ENCODE peak calls at places on chromosomes 4 and X, in six cellular contexts. One of them, this sample, is unnamed.

GRCh38 chrX:36898301-36898700 is 109.9 kb upstream of the FAM47C start:
- DNase-seq in CD8-positive, alpha-beta T cell: no peak
- DNase-seq in progenitor cell of endocrine pancreas: no peak
- DNase-seq in right lobe of liver: no peak
- DNase-seq in stimulated activated CD4-positive, alpha-beta T cell treated with anti-CD3 and anti-CD28 coated beads, Interleukin-1b, Interleukin-23, amount 100 ng/mL, for 48 hours: no peak
- DNase-seq in AML-193: no peak
- DNase-seq in this sample: no peak

GRCh38 chr4:13640149-13640671 is 12.7 kb upstream of the BOD1L1 start:
- DNase-seq in CD8-positive, alpha-beta T cell: no peak
- DNase-seq in progenitor cell of endocrine pancreas: no peak
- DNase-seq in right lobe of liver: no peak
- DNase-seq in stimulated activated CD4-positive, alpha-beta T cell treated with anti-CD3 and anti-CD28 coated beads, Interleukin-1b, Interleukin-23, amount 100 ng/mL, for 48 hours: no peak
- DNase-seq in AML-193: no peak
- DNase-seq in this sample: no peak

GRCh38 chr4:6134612-6135220 is 65.6 kb downstream of the JAKMIP1 start:
- DNase-seq in AML-193: no peak
- DNase-seq in CD8-positive, alpha-beta T cell: peak
- DNase-seq in right lobe of liver: no peak
- DNase-seq in stimulated activated CD4-positive, alpha-beta T cell treated with anti-CD3 and anti-CD28 coated beads, Interleukin-1b, Interleukin-23, amount 100 ng/mL, for 48 hours: peak
- DNase-seq in progenitor cell of endocrine pancreas: no peak
- DNase-seq in this sample: no peak

GRCh38 chrX:53930513-53931380 is 113.5 kb downstream of the PHF8 start:
- DNase-seq in right lobe of liver: no peak
- DNase-seq in progenitor cell of endocrine pancreas: no peak
- DNase-seq in stimulated activated CD4-positive, alpha-beta T cell treated with anti-CD3 and anti-CD28 coated beads, Interleukin-1b, Interleukin-23, amount 100 ng/mL, for 48 hours: no peak
- DNase-seq in AML-193: no peak
- DNase-seq in CD8-positive, alpha-beta T cell: no peak
- DNase-seq in this sample: no peak

GRCh38 chr4:101667348-101667747 is 123.2 kb upstream of the BANK1 start:
- DNase-seq in stimulated activated CD4-positive, alpha-beta T cell treated with anti-CD3 and anti-CD28 coated beads, Interleukin-1b, Interleukin-23, amount 100 ng/mL, for 48 hours: no peak
- DNase-seq in CD8-positive, alpha-beta T cell: no peak
- DNase-seq in right lobe of liver: no peak
- DNase-seq in AML-193: no peak
- DNase-seq in progenitor cell of endocrine pancreas: no peak
- DNase-seq in this sample: no peak

GRCh38 chr4:102439835-102440234 is 61.3 kb upstream of the NFKB1 start:
- DNase-seq in right lobe of liver: no peak
- DNase-seq in stimulated activated CD4-positive, alpha-beta T cell treated with anti-CD3 and anti-CD28 coated beads, Interleukin-1b, Interleukin-23, amount 100 ng/mL, for 48 hours: no peak
- DNase-seq in CD8-positive, alpha-beta T cell: no peak
- DNase-seq in AML-193: no peak
- DNase-seq in progenitor cell of endocrine pancreas: no peak
- DNase-seq in this sample: no peak

GRCh38 chr4:46933686-46934085 is 24.6 kb upstream of the COX7B2 start:
- DNase-seq in CD8-positive, alpha-beta T cell: no peak
- DNase-seq in AML-193: no peak
- DNase-seq in right lobe of liver: no peak
- DNase-seq in progenitor cell of endocrine pancreas: no peak
- DNase-seq in stimulated activated CD4-positive, alpha-beta T cell treated with anti-CD3 and anti-CD28 coated beads, Interleukin-1b, Interleukin-23, amount 100 ng/mL, for 48 hours: no peak
- DNase-seq in this sample: no peak

GRCh38 chr4:32119907-32120306 is 1399.7 kb downstream of the PCDH7 start:
- DNase-seq in right lobe of liver: no peak
- DNase-seq in CD8-positive, alpha-beta T cell: no peak
- DNase-seq in stimulated activated CD4-positive, alpha-beta T cell treated with anti-CD3 and anti-CD28 coated beads, Interleukin-1b, Interleukin-23, amount 100 ng/mL, for 48 hours: no peak
- DNase-seq in AML-193: no peak
- DNase-seq in progenitor cell of endocrine pancreas: no peak
- DNase-seq in this sample: no peak

GRCh38 chr4:4397441-4397819 is 10.5 kb downstream of the NSG1 start:
- DNase-seq in CD8-positive, alpha-beta T cell: no peak
- DNase-seq in progenitor cell of endocrine pancreas: no peak
- DNase-seq in right lobe of liver: no peak
- DNase-seq in AML-193: no peak
- DNase-seq in stimulated activated CD4-positive, alpha-beta T cell treated with anti-CD3 and anti-CD28 coated beads, Interleukin-1b, Interleukin-23, amount 100 ng/mL, for 48 hours: no peak
- DNase-seq in this sample: no peak

GRCh38 chrX:115531818-115532403 is 29.1 kb upstream of the PLS3 start:
- DNase-seq in progenitor cell of endocrine pancreas: no peak
- DNase-seq in AML-193: no peak
- DNase-seq in right lobe of liver: no peak
- DNase-seq in CD8-positive, alpha-beta T cell: no peak
- DNase-seq in stimulated activated CD4-positive, alpha-beta T cell treated with anti-CD3 and anti-CD28 coated beads, Interleukin-1b, Interleukin-23, amount 100 ng/mL, for 48 hours: no peak
- DNase-seq in this sample: no peak

GRCh38 chr4:128811571-128812359 is 2.3 kb downstream of the JADE1 start:
- DNase-seq in progenitor cell of endocrine pancreas: peak
- DNase-seq in right lobe of liver: peak
- DNase-seq in stimulated activated CD4-positive, alpha-beta T cell treated with anti-CD3 and anti-CD28 coated beads, Interleukin-1b, Interleukin-23, amount 100 ng/mL, for 48 hours: peak
- DNase-seq in AML-193: peak
- DNase-seq in CD8-positive, alpha-beta T cell: peak
- DNase-seq in this sample: peak

GRCh38 chr4:111323916-111324315 is 701.0 kb upstream of the PITX2 start:
- DNase-seq in stimulated activated CD4-positive, alpha-beta T cell treated with anti-CD3 and anti-CD28 coated beads, Interleukin-1b, Interleukin-23, amount 100 ng/mL, for 48 hours: no peak
- DNase-seq in AML-193: no peak
- DNase-seq in right lobe of liver: no peak
- DNase-seq in progenitor cell of endocrine pancreas: no peak
- DNase-seq in CD8-positive, alpha-beta T cell: no peak
- DNase-seq in this sample: no peak

GRCh38 chrX:38313190-38313589 is 14.1 kb downstream of the RPGR start:
- DNase-seq in progenitor cell of endocrine pancreas: no peak
- DNase-seq in CD8-positive, alpha-beta T cell: no peak
- DNase-seq in right lobe of liver: no peak
- DNase-seq in AML-193: no peak
- DNase-seq in stimulated activated CD4-positive, alpha-beta T cell treated with anti-CD3 and anti-CD28 coated beads, Interleukin-1b, Interleukin-23, amount 100 ng/mL, for 48 hours: no peak
- DNase-seq in this sample: no peak

GRCh38 chrX:46796574-46797191 is 37.8 kb upstream of the SLC9A7 start:
- DNase-seq in AML-193: peak
- DNase-seq in right lobe of liver: peak
- DNase-seq in stimulated activated CD4-positive, alpha-beta T cell treated with anti-CD3 and anti-CD28 coated beads, Interleukin-1b, Interleukin-23, amount 100 ng/mL, for 48 hours: peak
- DNase-seq in progenitor cell of endocrine pancreas: peak
- DNase-seq in CD8-positive, alpha-beta T cell: peak
- DNase-seq in this sample: peak

GRCh38 chr4:104616401-104616820 is 121.7 kb upstream of the CXXC4 start:
- DNase-seq in progenitor cell of endocrine pancreas: no peak
- DNase-seq in stimulated activated CD4-positive, alpha-beta T cell treated with anti-CD3 and anti-CD28 coated beads, Interleukin-1b, Interleukin-23, amount 100 ng/mL, for 48 hours: no peak
- DNase-seq in CD8-positive, alpha-beta T cell: no peak
- DNase-seq in right lobe of liver: no peak
- DNase-seq in AML-193: no peak
- DNase-seq in this sample: no peak

GRCh38 chr4:153976954-153977353 is 188.1 kb upstream of the SFRP2 start:
- DNase-seq in progenitor cell of endocrine pancreas: no peak
- DNase-seq in CD8-positive, alpha-beta T cell: no peak
- DNase-seq in AML-193: no peak
- DNase-seq in right lobe of liver: no peak
- DNase-seq in stimulated activated CD4-positive, alpha-beta T cell treated with anti-CD3 and anti-CD28 coated beads, Interleukin-1b, Interleukin-23, amount 100 ng/mL, for 48 hours: no peak
- DNase-seq in this sample: no peak

GRCh38 chr4:47221721-47222120 is 190.4 kb downstream of the GABRB1 start:
- DNase-seq in AML-193: no peak
- DNase-seq in stimulated activated CD4-positive, alpha-beta T cell treated with anti-CD3 and anti-CD28 coated beads, Interleukin-1b, Interleukin-23, amount 100 ng/mL, for 48 hours: no peak
- DNase-seq in progenitor cell of endocrine pancreas: no peak
- DNase-seq in CD8-positive, alpha-beta T cell: no peak
- DNase-seq in right lobe of liver: no peak
- DNase-seq in this sample: no peak

GRCh38 chr4:89752932-89753598 is 83.9 kb downstream of the SNCA start:
- DNase-seq in CD8-positive, alpha-beta T cell: no peak
- DNase-seq in right lobe of liver: no peak
- DNase-seq in stimulated activated CD4-positive, alpha-beta T cell treated with anti-CD3 and anti-CD28 coated beads, Interleukin-1b, Interleukin-23, amount 100 ng/mL, for 48 hours: no peak
- DNase-seq in AML-193: no peak
- DNase-seq in progenitor cell of endocrine pancreas: no peak
- DNase-seq in this sample: no peak

GRCh38 chr4:144647095-144647959 is 1.4 kb downstream of the HHIP start:
- DNase-seq in stimulated activated CD4-positive, alpha-beta T cell treated with anti-CD3 and anti-CD28 coated beads, Interleukin-1b, Interleukin-23, amount 100 ng/mL, for 48 hours: peak
- DNase-seq in CD8-positive, alpha-beta T cell: no peak
- DNase-seq in AML-193: no peak
- DNase-seq in right lobe of liver: no peak
- DNase-seq in progenitor cell of endocrine pancreas: no peak
- DNase-seq in this sample: peak

GRCh38 chrX:11666180-11666579 is 460 bp upstream of the ARHGAP6 start:
- DNase-seq in AML-193: no peak
- DNase-seq in progenitor cell of endocrine pancreas: no peak
- DNase-seq in right lobe of liver: peak
- DNase-seq in CD8-positive, alpha-beta T cell: no peak
- DNase-seq in stimulated activated CD4-positive, alpha-beta T cell treated with anti-CD3 and anti-CD28 coated beads, Interleukin-1b, Interleukin-23, amount 100 ng/mL, for 48 hours: no peak
- DNase-seq in this sample: peak

GRCh38 chr4:150283689-150284088 is 205.4 kb downstream of the DCLK2 start:
- DNase-seq in progenitor cell of endocrine pancreas: no peak
- DNase-seq in stimulated activated CD4-positive, alpha-beta T cell treated with anti-CD3 and anti-CD28 coated beads, Interleukin-1b, Interleukin-23, amount 100 ng/mL, for 48 hours: no peak
- DNase-seq in CD8-positive, alpha-beta T cell: no peak
- DNase-seq in right lobe of liver: no peak
- DNase-seq in AML-193: no peak
- DNase-seq in this sample: no peak

GRCh38 chr4:90419124-90419711 is 292.0 kb downstream of the CCSER1 start:
- DNase-seq in progenitor cell of endocrine pancreas: no peak
- DNase-seq in right lobe of liver: no peak
- DNase-seq in stimulated activated CD4-positive, alpha-beta T cell treated with anti-CD3 and anti-CD28 coated beads, Interleukin-1b, Interleukin-23, amount 100 ng/mL, for 48 hours: no peak
- DNase-seq in CD8-positive, alpha-beta T cell: no peak
- DNase-seq in AML-193: peak
- DNase-seq in this sample: no peak

GRCh38 chr4:182776376-182777058 is 140.7 kb downstream of the DCTD start:
- DNase-seq in AML-193: no peak
- DNase-seq in right lobe of liver: no peak
- DNase-seq in stimulated activated CD4-positive, alpha-beta T cell treated with anti-CD3 and anti-CD28 coated beads, Interleukin-1b, Interleukin-23, amount 100 ng/mL, for 48 hours: no peak
- DNase-seq in progenitor cell of endocrine pancreas: no peak
- DNase-seq in CD8-positive, alpha-beta T cell: no peak
- DNase-seq in this sample: no peak

GRCh38 chr4:47641755-47642154 is 156.7 kb downstream of the ATP10D start:
- DNase-seq in stimulated activated CD4-positive, alpha-beta T cell treated with anti-CD3 and anti-CD28 coated beads, Interleukin-1b, Interleukin-23, amount 100 ng/mL, for 48 hours: no peak
- DNase-seq in AML-193: no peak
- DNase-seq in CD8-positive, alpha-beta T cell: no peak
- DNase-seq in right lobe of liver: no peak
- DNase-seq in progenitor cell of endocrine pancreas: no peak
- DNase-seq in this sample: no peak

GRCh38 chr4:7941111-7942018 is 1.7 kb upstream of the AFAP1 start:
- DNase-seq in stimulated activated CD4-positive, alpha-beta T cell treated with anti-CD3 and anti-CD28 coated beads, Interleukin-1b, Interleukin-23, amount 100 ng/mL, for 48 hours: no peak
- DNase-seq in right lobe of liver: no peak
- DNase-seq in progenitor cell of endocrine pancreas: no peak
- DNase-seq in CD8-positive, alpha-beta T cell: no peak
- DNase-seq in AML-193: no peak
- DNase-seq in this sample: no peak

GRCh38 chrX:134792077-134792476 is 133.8 kb upstream of the PLAC1 start:
- DNase-seq in right lobe of liver: no peak
- DNase-seq in stimulated activated CD4-positive, alpha-beta T cell treated with anti-CD3 and anti-CD28 coated beads, Interleukin-1b, Interleukin-23, amount 100 ng/mL, for 48 hours: no peak
- DNase-seq in CD8-positive, alpha-beta T cell: no peak
- DNase-seq in progenitor cell of endocrine pancreas: no peak
- DNase-seq in AML-193: no peak
- DNase-seq in this sample: no peak

GRCh38 chr4:101696276-101697010 is 94.1 kb upstream of the BANK1 start:
- DNase-seq in progenitor cell of endocrine pancreas: no peak
- DNase-seq in AML-193: no peak
- DNase-seq in CD8-positive, alpha-beta T cell: no peak
- DNase-seq in stimulated activated CD4-positive, alpha-beta T cell treated with anti-CD3 and anti-CD28 coated beads, Interleukin-1b, Interleukin-23, amount 100 ng/mL, for 48 hours: no peak
- DNase-seq in right lobe of liver: no peak
- DNase-seq in this sample: no peak

GRCh38 chrX:66074920-66075879 is 35.3 kb upstream of the VSIG4 start:
- DNase-seq in AML-193: peak
- DNase-seq in CD8-positive, alpha-beta T cell: peak
- DNase-seq in stimulated activated CD4-positive, alpha-beta T cell treated with anti-CD3 and anti-CD28 coated beads, Interleukin-1b, Interleukin-23, amount 100 ng/mL, for 48 hours: peak
- DNase-seq in right lobe of liver: peak
- DNase-seq in progenitor cell of endocrine pancreas: no peak
- DNase-seq in this sample: no peak

GRCh38 chr4:140103676-140104075 is 50.3 kb downstream of the MAML3 start:
- DNase-seq in stimulated activated CD4-positive, alpha-beta T cell treated with anti-CD3 and anti-CD28 coated beads, Interleukin-1b, Interleukin-23, amount 100 ng/mL, for 48 hours: peak
- DNase-seq in AML-193: peak
- DNase-seq in right lobe of liver: no peak
- DNase-seq in progenitor cell of endocrine pancreas: no peak
- DNase-seq in CD8-positive, alpha-beta T cell: peak
- DNase-seq in this sample: no peak

GRCh38 chr4:54660145-54660535 is 2.4 kb downstream of the KIT start:
- DNase-seq in AML-193: no peak
- DNase-seq in CD8-positive, alpha-beta T cell: no peak
- DNase-seq in right lobe of liver: no peak
- DNase-seq in stimulated activated CD4-positive, alpha-beta T cell treated with anti-CD3 and anti-CD28 coated beads, Interleukin-1b, Interleukin-23, amount 100 ng/mL, for 48 hours: no peak
- DNase-seq in progenitor cell of endocrine pancreas: no peak
- DNase-seq in this sample: no peak

GRCh38 chr4:176492648-176493302 is 173.0 kb downstream of the SPCS3 start:
- DNase-seq in progenitor cell of endocrine pancreas: no peak
- DNase-seq in right lobe of liver: no peak
- DNase-seq in stimulated activated CD4-positive, alpha-beta T cell treated with anti-CD3 and anti-CD28 coated beads, Interleukin-1b, Interleukin-23, amount 100 ng/mL, for 48 hours: no peak
- DNase-seq in AML-193: no peak
- DNase-seq in CD8-positive, alpha-beta T cell: no peak
- DNase-seq in this sample: no peak

GRCh38 chrX:40749874-40750273 is 14.5 kb upstream of the MED14 start:
- DNase-seq in stimulated activated CD4-positive, alpha-beta T cell treated with anti-CD3 and anti-CD28 coated beads, Interleukin-1b, Interleukin-23, amount 100 ng/mL, for 48 hours: no peak
- DNase-seq in progenitor cell of endocrine pancreas: no peak
- DNase-seq in AML-193: no peak
- DNase-seq in right lobe of liver: no peak
- DNase-seq in CD8-positive, alpha-beta T cell: no peak
- DNase-seq in this sample: no peak

GRCh38 chr4:8118035-8118434 is 40.6 kb downstream of the ABLIM2 start:
- DNase-seq in AML-193: no peak
- DNase-seq in progenitor cell of endocrine pancreas: no peak
- DNase-seq in right lobe of liver: no peak
- DNase-seq in stimulated activated CD4-positive, alpha-beta T cell treated with anti-CD3 and anti-CD28 coated beads, Interleukin-1b, Interleukin-23, amount 100 ng/mL, for 48 hours: no peak
- DNase-seq in CD8-positive, alpha-beta T cell: no peak
- DNase-seq in this sample: no peak

This sample was measured in ecto neural progenitor cell.